ENCODE peak calls at places on chromosomes 4 and X, in five cellular contexts. S is hypothalamus; Q is activated naive CD4-positive, alpha-beta T cell treated with anti-CD3 and anti-CD28 coated beads for 36 hours; X is Kasumi-1; T is GDM1. E is an unnamed sample.

GRCh38 chrX:152926279-152926678 is 28.4 kb downstream of the ZNF185 start:
- DNase-seq in S (no peak), Q (peak), X (peak), T (peak), E (no peak)

GRCh38 chr4:122583906-122584305 is 37.0 kb downstream of the IL21 start:
- DNase-seq in S (no peak), Q (no peak), X (no peak), T (no peak), E (no peak)

GRCh38 chrX:134526399-134526798 is 66.4 kb downstream of the HPRT1 start:
- DNase-seq in S (no peak), Q (no peak), X (no peak), T (no peak), E (no peak)

GRCh38 chrX:53595266-53595810 is 91.2 kb downstream of the HUWE1 start:
- DNase-seq in S (no peak), Q (no peak), X (peak), T (no peak), E (no peak)

GRCh38 chr4:13160906-13161305 is 323.2 kb downstream of the RAB28 start:
- DNase-seq in S (no peak), Q (no peak), X (no peak), T (no peak), E (no peak)

GRCh38 chr4:86497131-86497530 is 97.0 kb upstream of the PTPN13 start:
- DNase-seq in S (no peak), Q (no peak), X (no peak), T (no peak), E (no peak)

GRCh38 chr4:6239486-6239885 is 30.2 kb upstream of the WFS1 start:
- DNase-seq in S (no peak), Q (no peak), X (no peak), T (no peak), E (no peak)

GRCh38 chrX:24283122-24283789 is 30.6 kb downstream of the SUPT20HL2 start:
- DNase-seq in S (no peak), Q (no peak), X (no peak), T (no peak), E (no peak)

GRCh38 chrX:55908685-55909212 is 191.2 kb downstream of the RRAGB start:
- DNase-seq in S (peak), Q (peak), X (peak), T (peak), E (no peak)

GRCh38 chr4:7655267-7655548 is 220.5 kb upstream of the PSAPL1 start:
- DNase-seq in S (no peak), Q (no peak), X (no peak), T (no peak), E (no peak)

E was measured in stimulated activated CD4-positive, alpha-beta T cell treated with anti-CD3 and anti-CD28 coated beads, TNF-alpha, amount 100 ng/mL, for 4 hours.